ENCODE peak calls at places on chromosomes 6 and 20, in ten cellular contexts. One of them, this sample, is unnamed. For H3K27me3, the result is how much of the 10 kb centered on the place peaks cover.

GRCh38 chr6:109458774-109459531 is 3.4 kb upstream of the MICAL1 start:
- DNase-seq in fibroblast of lung: no peak
- DNase-seq in upper lobe of right lung: no peak
- DNase-seq in mammary epithelial cell: no peak
- DNase-seq in GM06990: no peak
- DNase-seq in ovary: no peak
- DNase-seq in brain microvascular endothelial cell: no peak
- DNase-seq in PC-3: no peak
- DNase-seq in suprapubic skin: no peak
- DNase-seq in GM23338: no peak
- DNase-seq in this sample: no peak

GRCh38 chr6:49384913-49385312 is 78.1 kb downstream of the MMUT start:
- DNase-seq in fibroblast of lung: peak
- DNase-seq in ovary: no peak
- DNase-seq in upper lobe of right lung: no peak
- DNase-seq in PC-3: no peak
- DNase-seq in GM06990: no peak
- DNase-seq in mammary epithelial cell: no peak
- DNase-seq in brain microvascular endothelial cell: no peak
- DNase-seq in suprapubic skin: no peak
- DNase-seq in GM23338: no peak
- DNase-seq in this sample: no peak

GRCh38 chr6:156948807-156949206 is 171.6 kb downstream of the ARID1B start:
- DNase-seq in ovary: no peak
- DNase-seq in PC-3: peak
- DNase-seq in upper lobe of right lung: no peak
- DNase-seq in GM23338: no peak
- DNase-seq in mammary epithelial cell: peak
- DNase-seq in fibroblast of lung: peak
- DNase-seq in GM06990: no peak
- DNase-seq in brain microvascular endothelial cell: peak
- DNase-seq in suprapubic skin: no peak
- DNase-seq in this sample: no peak

GRCh38 chr20:21191839-21192238 is 66.0 kb downstream of the KIZ start:
- DNase-seq in GM23338: peak
- DNase-seq in brain microvascular endothelial cell: no peak
- DNase-seq in PC-3: no peak
- DNase-seq in upper lobe of right lung: no peak
- DNase-seq in mammary epithelial cell: no peak
- DNase-seq in fibroblast of lung: no peak
- DNase-seq in GM06990: no peak
- DNase-seq in ovary: peak
- DNase-seq in suprapubic skin: no peak
- DNase-seq in this sample: no peak

GRCh38 chr6:1388081-1388926 is 1.1 kb upstream of the FOXF2 start:
- DNase-seq in fibroblast of lung: peak
- DNase-seq in GM23338: peak
- DNase-seq in suprapubic skin: no peak
- DNase-seq in GM06990: no peak
- DNase-seq in mammary epithelial cell: no peak
- DNase-seq in PC-3: no peak
- DNase-seq in ovary: no peak
- DNase-seq in upper lobe of right lung: no peak
- DNase-seq in brain microvascular endothelial cell: no peak
- DNase-seq in this sample: no peak

GRCh38 chr20:46122071-46122470 is 4.0 kb downstream of the CD40 start:
- DNase-seq in upper lobe of right lung: no peak
- DNase-seq in GM06990: no peak
- DNase-seq in ovary: no peak
- DNase-seq in fibroblast of lung: peak
- DNase-seq in GM23338: no peak
- DNase-seq in mammary epithelial cell: peak
- DNase-seq in PC-3: peak
- DNase-seq in suprapubic skin: peak
- DNase-seq in brain microvascular endothelial cell: peak
- DNase-seq in this sample: no peak

GRCh38 chr6:131949909-131950766 is 1.0 kb downstream of the CCN2 start:
- DNase-seq in suprapubic skin: peak
- DNase-seq in GM23338: peak
- DNase-seq in PC-3: peak
- DNase-seq in upper lobe of right lung: peak
- DNase-seq in fibroblast of lung: peak
- DNase-seq in mammary epithelial cell: peak
- DNase-seq in ovary: peak
- DNase-seq in GM06990: peak
- DNase-seq in brain microvascular endothelial cell: peak
- DNase-seq in this sample: peak

GRCh38 chr6:36136034-36136433 is 5.7 kb downstream of the MAPK13 start:
- DNase-seq in fibroblast of lung: no peak
- DNase-seq in PC-3: no peak
- DNase-seq in ovary: no peak
- DNase-seq in GM06990: no peak
- DNase-seq in brain microvascular endothelial cell: no peak
- DNase-seq in GM23338: no peak
- DNase-seq in mammary epithelial cell: no peak
- DNase-seq in upper lobe of right lung: no peak
- DNase-seq in suprapubic skin: peak
- DNase-seq in this sample: peak

GRCh38 chr6:78867370-78868040 is at the start of gene IRAK1BP1:
- DNase-seq in GM23338: peak
- DNase-seq in suprapubic skin: peak
- DNase-seq in mammary epithelial cell: peak
- DNase-seq in ovary: peak
- DNase-seq in GM06990: peak
- DNase-seq in fibroblast of lung: peak
- DNase-seq in brain microvascular endothelial cell: peak
- DNase-seq in upper lobe of right lung: peak
- DNase-seq in PC-3: peak
- DNase-seq in this sample: peak

GRCh38 chr6:151376440-151376839 is 14.9 kb downstream of the ZBTB2 start:
- DNase-seq in PC-3: no peak
- DNase-seq in GM23338: no peak
- DNase-seq in suprapubic skin: no peak
- DNase-seq in brain microvascular endothelial cell: no peak
- DNase-seq in mammary epithelial cell: no peak
- DNase-seq in upper lobe of right lung: no peak
- DNase-seq in GM06990: no peak
- DNase-seq in fibroblast of lung: no peak
- DNase-seq in ovary: no peak
- DNase-seq in this sample: no peak
- TF ChIP-seq CTCF in PC-3: no peak
- TF ChIP-seq CTCF in GM23338: no peak
- TF ChIP-seq CTCF in suprapubic skin: no peak
- TF ChIP-seq CTCF in brain microvascular endothelial cell: peak
- TF ChIP-seq CTCF in mammary epithelial cell: peak
- TF ChIP-seq CTCF in upper lobe of right lung: no peak
- TF ChIP-seq CTCF in GM06990: no peak
- TF ChIP-seq CTCF in fibroblast of lung: no peak
- TF ChIP-seq CTCF in ovary: no peak
- TF ChIP-seq CTCF in this sample: no peak

DNA sequence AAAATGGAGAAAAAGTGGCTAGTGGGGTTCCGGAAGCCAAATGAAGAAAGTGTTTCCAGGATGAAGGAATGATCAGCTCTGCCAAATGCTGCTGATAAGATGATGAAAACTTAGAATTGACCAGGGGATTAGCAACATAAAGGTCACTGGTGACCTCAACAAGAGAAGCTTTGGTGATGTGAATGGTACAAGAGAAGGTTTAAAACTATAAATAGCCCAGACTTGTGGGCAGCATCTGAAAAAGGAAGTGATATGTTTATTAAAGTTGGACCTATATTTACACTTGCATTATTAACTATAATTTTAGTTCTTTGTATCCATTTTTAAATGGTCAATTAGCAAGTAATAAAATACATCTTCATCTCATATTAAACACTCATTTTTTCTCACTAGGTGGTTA is 45.1 kb downstream of the CGA start:
- DNase-seq in suprapubic skin: no peak
- DNase-seq in GM23338: no peak
- DNase-seq in fibroblast of lung: no peak
- DNase-seq in mammary epithelial cell: no peak
- DNase-seq in GM06990: no peak
- DNase-seq in PC-3: no peak
- DNase-seq in brain microvascular endothelial cell: no peak
- DNase-seq in ovary: no peak
- DNase-seq in upper lobe of right lung: no peak
- DNase-seq in this sample: no peak
- H3K27me3 ChIP-seq in suprapubic skin: under half
- H3K27me3 ChIP-seq in GM23338: under half
- H3K27me3 ChIP-seq in fibroblast of lung: under half
- H3K27me3 ChIP-seq in mammary epithelial cell: under half
- H3K27me3 ChIP-seq in GM06990: under half
- H3K27me3 ChIP-seq in PC-3: under half
- H3K27me3 ChIP-seq in brain microvascular endothelial cell: under half
- H3K27me3 ChIP-seq in ovary: under half
- H3K27me3 ChIP-seq in upper lobe of right lung: under half
- H3K27me3 ChIP-seq in this sample: half or more

DNA sequence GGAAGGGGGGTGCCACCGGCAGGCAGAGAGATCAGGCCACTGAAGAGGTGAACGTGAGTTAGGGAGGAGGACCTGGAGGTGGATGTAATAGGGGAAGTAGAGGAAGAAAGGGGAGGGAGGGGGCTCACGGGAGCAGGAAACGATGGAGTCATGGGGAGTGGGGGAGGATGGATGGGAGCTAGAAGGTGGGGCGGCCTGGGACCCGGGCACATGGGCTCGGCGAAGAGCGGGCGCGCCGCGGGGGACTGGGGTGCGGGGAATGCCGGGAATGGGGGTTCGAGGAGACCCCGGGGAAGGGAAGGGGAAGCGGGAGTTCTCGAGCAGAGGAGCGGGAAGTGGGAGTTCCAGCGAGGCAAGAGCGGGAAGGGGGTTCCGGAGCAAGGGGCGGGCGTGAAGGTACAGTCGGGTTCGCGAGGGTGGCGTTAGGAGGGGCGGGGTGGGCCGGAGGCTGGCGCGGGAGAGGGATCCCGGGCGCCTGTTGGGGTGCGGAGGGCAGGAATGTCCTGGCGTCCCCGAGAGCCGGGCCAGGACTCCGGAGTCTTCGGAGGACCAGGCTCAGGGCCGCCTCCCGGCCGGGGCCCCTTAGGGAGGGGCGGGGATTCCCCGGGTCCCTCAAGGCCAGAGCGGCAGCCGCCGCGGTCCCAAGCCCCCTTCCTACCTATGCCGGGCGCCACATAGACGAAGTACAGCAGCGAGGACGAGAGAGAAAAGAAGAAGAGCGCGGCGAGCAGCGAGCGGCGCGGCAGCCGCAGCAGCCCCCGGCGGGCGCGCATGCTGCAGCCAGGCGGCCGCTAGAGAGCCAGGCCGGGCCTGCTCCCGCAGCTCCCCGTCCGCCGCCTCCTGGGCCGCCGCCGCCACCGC is 530 bp downstream of the B4GALT5 start:
- DNase-seq in GM06990: peak
- DNase-seq in brain microvascular endothelial cell: no peak
- DNase-seq in fibroblast of lung: no peak
- DNase-seq in upper lobe of right lung: peak
- DNase-seq in suprapubic skin: peak
- DNase-seq in ovary: peak
- DNase-seq in GM23338: peak
- DNase-seq in PC-3: no peak
- DNase-seq in mammary epithelial cell: no peak
- DNase-seq in this sample: peak
- TF ChIP-seq CTCF in GM06990: no peak
- TF ChIP-seq CTCF in brain microvascular endothelial cell: no peak
- TF ChIP-seq CTCF in fibroblast of lung: no peak
- TF ChIP-seq CTCF in upper lobe of right lung: no peak
- TF ChIP-seq CTCF in suprapubic skin: no peak
- TF ChIP-seq CTCF in ovary: no peak
- TF ChIP-seq CTCF in GM23338: no peak
- TF ChIP-seq CTCF in PC-3: no peak
- TF ChIP-seq CTCF in mammary epithelial cell: no peak
- TF ChIP-seq CTCF in this sample: no peak

GRCh38 chr6:167993169-167993568 is 4.3 kb upstream of the KIF25 start:
- DNase-seq in suprapubic skin: peak
- DNase-seq in PC-3: no peak
- DNase-seq in brain microvascular endothelial cell: no peak
- DNase-seq in GM06990: no peak
- DNase-seq in upper lobe of right lung: peak
- DNase-seq in GM23338: no peak
- DNase-seq in ovary: no peak
- DNase-seq in mammary epithelial cell: no peak
- DNase-seq in fibroblast of lung: no peak
- DNase-seq in this sample: no peak

GRCh38 chr6:167987396-167987795 is 10.1 kb upstream of the KIF25 start:
- DNase-seq in ovary: no peak
- DNase-seq in GM23338: no peak
- DNase-seq in GM06990: no peak
- DNase-seq in upper lobe of right lung: peak
- DNase-seq in mammary epithelial cell: no peak
- DNase-seq in brain microvascular endothelial cell: no peak
- DNase-seq in fibroblast of lung: no peak
- DNase-seq in PC-3: no peak
- DNase-seq in suprapubic skin: peak
- DNase-seq in this sample: no peak

GRCh38 chr6:167987811-167988495 is 9.5 kb upstream of the KIF25 start:
- DNase-seq in mammary epithelial cell: no peak
- DNase-seq in PC-3: no peak
- DNase-seq in fibroblast of lung: no peak
- DNase-seq in brain microvascular endothelial cell: no peak
- DNase-seq in GM06990: no peak
- DNase-seq in ovary: no peak
- DNase-seq in upper lobe of right lung: no peak
- DNase-seq in suprapubic skin: peak
- DNase-seq in GM23338: no peak
- DNase-seq in this sample: no peak

GRCh38 chr6:167988945-167989841 is 8.3 kb upstream of the KIF25 start:
- DNase-seq in fibroblast of lung: no peak
- DNase-seq in GM06990: no peak
- DNase-seq in PC-3: no peak
- DNase-seq in suprapubic skin: peak
- DNase-seq in ovary: no peak
- DNase-seq in brain microvascular endothelial cell: no peak
- DNase-seq in upper lobe of right lung: peak
- DNase-seq in GM23338: no peak
- DNase-seq in mammary epithelial cell: no peak
- DNase-seq in this sample: no peak

DNA sequence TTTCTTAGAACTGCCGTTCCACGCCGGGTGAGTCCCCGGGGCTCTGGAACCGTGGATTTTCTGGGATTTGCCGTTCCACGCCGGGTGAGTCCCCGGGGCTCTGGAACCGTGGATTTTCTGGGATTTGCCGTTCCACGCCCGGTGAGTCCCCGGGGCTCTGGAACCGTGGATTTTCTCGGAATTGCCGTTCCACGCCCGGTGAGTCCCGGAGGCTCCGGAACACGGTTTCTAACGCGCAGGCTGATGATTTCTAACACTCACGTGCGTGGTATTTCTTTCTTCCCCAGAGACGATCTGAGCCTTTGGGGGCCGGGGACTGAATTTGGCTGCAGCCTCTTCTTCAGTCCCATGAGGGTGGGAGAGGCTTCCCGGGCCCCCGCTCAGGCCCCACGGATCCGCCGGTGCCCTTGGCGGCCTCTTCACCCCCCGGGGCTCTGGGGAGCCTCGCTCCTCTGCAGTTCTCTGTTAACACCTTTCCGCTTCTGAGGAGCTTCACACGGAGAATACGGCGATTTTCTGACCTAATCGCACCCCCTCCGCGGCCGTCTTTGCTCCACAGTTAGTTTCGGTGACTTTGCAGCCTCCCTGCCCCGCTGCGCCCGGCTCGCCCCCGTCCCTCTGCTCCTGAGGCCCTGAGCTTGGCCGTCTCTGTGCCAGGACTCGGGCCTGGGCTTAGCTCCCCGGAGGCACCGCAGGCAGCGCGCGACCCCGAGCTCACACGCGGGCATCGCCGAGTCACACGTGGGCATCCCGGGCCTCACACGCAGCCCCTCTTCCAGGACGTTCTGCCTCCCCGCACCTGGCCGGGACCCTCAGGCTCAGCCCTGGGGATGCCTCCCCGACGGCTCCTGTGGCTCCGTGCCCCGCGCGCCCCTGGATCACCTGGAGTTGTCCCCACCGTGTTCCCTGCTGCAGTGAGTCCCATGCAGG is 7.2 kb upstream of the KIF25 start:
- DNase-seq in brain microvascular endothelial cell: no peak
- DNase-seq in PC-3: no peak
- DNase-seq in fibroblast of lung: no peak
- DNase-seq in suprapubic skin: peak
- DNase-seq in GM06990: no peak
- DNase-seq in mammary epithelial cell: no peak
- DNase-seq in ovary: no peak
- DNase-seq in upper lobe of right lung: peak
- DNase-seq in GM23338: no peak
- DNase-seq in this sample: no peak
- H3K27me3 ChIP-seq in brain microvascular endothelial cell: under half
- H3K27me3 ChIP-seq in PC-3: under half
- H3K27me3 ChIP-seq in fibroblast of lung: under half
- H3K27me3 ChIP-seq in suprapubic skin: under half
- H3K27me3 ChIP-seq in GM06990: under half
- H3K27me3 ChIP-seq in mammary epithelial cell: under half
- H3K27me3 ChIP-seq in ovary: under half
- H3K27me3 ChIP-seq in upper lobe of right lung: under half
- H3K27me3 ChIP-seq in GM23338: under half
- H3K27me3 ChIP-seq in this sample: under half

This sample was measured in A673.